ENCODE peak calls at places on chromosomes 16 and 17, in six cellular contexts. U is OCI-M1, A is AG08395, T is epithelial cell of proximal tubule, E is choroid plexus epithelial cell, H is tibial artery. P is an unnamed sample.

GRCh38 chr17:49209061-49209571 is 1.3 kb downstream of the GNGT2 start:
- DNase-seq in U (no peak), A (no peak), T (no peak), E (no peak), H (no peak), P (no peak)

GRCh38 chr17:17900615-17901520 is 64.1 kb upstream of the SREBF1 start:
- DNase-seq in U (peak), A (peak), T (no peak), E (peak), H (peak), P (no peak)

GRCh38 chr17:69608114-69608513 is 193.6 kb downstream of the MAP2K6 start:
- DNase-seq in U (no peak), A (no peak), T (no peak), E (no peak), H (no peak), P (no peak)

GRCh38 chr16:10178079-10178478 is 4.1 kb downstream of the GRIN2A start:
- DNase-seq in U (no peak), A (no peak), T (no peak), E (no peak), H (no peak), P (no peak)

GRCh38 chr16:77599793-77600415 is 122.4 kb upstream of the NUDT7 start:
- DNase-seq in U (peak), A (peak), T (no peak), E (peak), H (no peak), P (peak)

GRCh38 chr17:76884995-76885896 is 17.0 kb downstream of the MGAT5B start:
- DNase-seq in U (no peak), A (no peak), T (no peak), E (no peak), H (no peak), P (no peak)

GRCh38 chr16:2738615-2739014 is 13.8 kb upstream of the SRRM2 start:
- DNase-seq in U (no peak), A (no peak), T (no peak), E (no peak), H (no peak), P (no peak)

GRCh38 chr17:58691701-58692238 is at the start of gene TEX14:
- DNase-seq in U (no peak), A (no peak), T (no peak), E (no peak), H (no peak), P (no peak)

GRCh38 chr17:79614248-79614647 is 3.4 kb upstream of the RBFOX3 start:
- DNase-seq in U (no peak), A (no peak), T (no peak), E (no peak), H (no peak), P (no peak)

GRCh38 chr16:30082545-30083090 is 6.8 kb downstream of the PPP4C start:
- DNase-seq in U (no peak), A (no peak), T (no peak), E (no peak), H (no peak), P (no peak)

GRCh38 chr17:49108318-49108717 is 24.3 kb upstream of the B4GALNT2 start:
- DNase-seq in U (no peak), A (peak), T (no peak), E (peak), H (no peak), P (no peak)

GRCh38 chr17:14428640-14429029 is 127.8 kb downstream of the HS3ST3B1 start:
- DNase-seq in U (peak), A (no peak), T (no peak), E (no peak), H (no peak), P (no peak)

GRCh38 chr16:11432856-11433395 is 87.7 kb downstream of the RMI2 start:
- DNase-seq in U (no peak), A (no peak), T (no peak), E (no peak), H (no peak), P (no peak)

GRCh38 chr16:23377071-23377931 is 75.2 kb downstream of the SCNN1B start:
- DNase-seq in U (no peak), A (no peak), T (no peak), E (no peak), H (no peak), P (no peak)

GRCh38 chr16:58418601-58419000 is 26.3 kb downstream of the GINS3 start:
- DNase-seq in U (peak), A (peak), T (no peak), E (peak), H (no peak), P (peak)

GRCh38 chr16:10979717-10980601 is 35.6 kb downstream of the CLEC16A start:
- DNase-seq in U (no peak), A (peak), T (no peak), E (no peak), H (peak), P (no peak)

GRCh38 chr17:40541060-40541872 is 24.0 kb downstream of the CCR7 start:
- DNase-seq in U (no peak), A (no peak), T (no peak), E (no peak), H (peak), P (no peak)

GRCh38 chr16:66277311-66278070 is 89.0 kb upstream of the CDH5 start:
- DNase-seq in U (no peak), A (no peak), T (no peak), E (no peak), H (no peak), P (no peak)

GRCh38 chr17:47177261-47177660 is 11.8 kb downstream of the CDC27 start:
- DNase-seq in U (no peak), A (no peak), T (no peak), E (no peak), H (no peak), P (no peak)

GRCh38 chr16:31876955-31877828 is 3.6 kb downstream of the ZNF267 start:
- DNase-seq in U (peak), A (peak), T (peak), E (peak), H (no peak), P (peak)

GRCh38 chr17:75619506-75620431 is 13.5 kb upstream of the SMIM5 start:
- DNase-seq in U (peak), A (peak), T (no peak), E (peak), H (no peak), P (peak)

GRCh38 chr16:79267781-79268180 is 332.8 kb downstream of the MAF start:
- DNase-seq in U (no peak), A (no peak), T (no peak), E (no peak), H (no peak), P (no peak)

GRCh38 chr16:52529226-52529625 is 17.7 kb downstream of the TOX3 start:
- DNase-seq in U (no peak), A (no peak), T (no peak), E (no peak), H (no peak), P (no peak)

GRCh38 chr17:33072421-33073175 is 81.0 kb downstream of the SPACA3 start:
- DNase-seq in U (no peak), A (peak), T (no peak), E (no peak), H (no peak), P (no peak)

GRCh38 chr16:11799509-11800384 is 2.7 kb upstream of the ZC3H7A start:
- DNase-seq in U (no peak), A (no peak), T (no peak), E (no peak), H (peak), P (no peak)

GRCh38 chr17:33390479-33391027 is 97.5 kb upstream of the ASIC2 start:
- DNase-seq in U (no peak), A (peak), T (no peak), E (peak), H (no peak), P (no peak)

GRCh38 chr17:47644324-47644723 is 5.4 kb upstream of the KPNB1 start:
- DNase-seq in U (peak), A (no peak), T (no peak), E (no peak), H (no peak), P (no peak)

GRCh38 chr16:56628486-56629035 is 3.0 kb downstream of the MT1E start:
- DNase-seq in U (peak), A (no peak), T (no peak), E (peak), H (no peak), P (no peak)

GRCh38 chr17:19370493-19370960 is 7.8 kb upstream of the MAPK7 start:
- DNase-seq in U (peak), A (no peak), T (no peak), E (no peak), H (no peak), P (peak)

GRCh38 chr16:88785106-88785924 is at the start of gene PIEZO1:
- DNase-seq in U (peak), A (peak), T (no peak), E (peak), H (peak), P (peak)

GRCh38 chr16:85313541-85314208 is 201.4 kb upstream of the CIBAR2 start:
- DNase-seq in U (no peak), A (peak), T (no peak), E (no peak), H (peak), P (no peak)

GRCh38 chr17:66386789-66387351 is 84.5 kb downstream of the PRKCA start:
- DNase-seq in U (no peak), A (no peak), T (peak), E (no peak), H (no peak), P (no peak)

GRCh38 chr17:56592487-56593072 is 919 bp upstream of the NOG start:
- DNase-seq in U (peak), A (peak), T (no peak), E (peak), H (peak), P (peak)

P was measured in GM10248.